ENCODE peak calls at places on chromosomes 11 and 22, in six cellular contexts. M, J, S, G, F and X are unnamed samples.
A peak's percentile ranks its signal among the peaks of the same experiment; 100 is the strongest.

GRCh38 chr11:67073908-67074307 is 17.3 kb downstream of the RHOD start:
- DNase-seq in M (no peak), J (no peak), S (no peak), G (no peak), F (no peak), X (no peak)

GRCh38 chr22:47552541-47553205 is 790.2 kb downstream of the TBC1D22A start:
- DNase-seq in S (no peak), M (no peak), G (no peak), J (no peak), F (no peak), X (no peak)

GRCh38 chr22:20324139-20324516 is 4.3 kb upstream of the DGCR6L start:
- DNase-seq in M (no peak), F (peak; percentile 21), J (no peak), G (peak; percentile 41), S (no peak), X (no peak)

GRCh38 chr11:59560290-59560701 is 49.0 kb downstream of the OR4D9 start:
- DNase-seq in F (peak; percentile 65), J (no peak), S (peak; percentile 66), G (peak; percentile 83), M (peak; percentile 84), X (peak; percentile 51)

GRCh38 chr22:27213766-27214581 is 556.6 kb downstream of the MIAT start:
- DNase-seq in G (no peak), S (no peak), J (no peak), F (no peak), M (peak; percentile 85), X (peak; percentile 65)

GRCh38 chr11:120179071-120179672 is 31.7 kb upstream of the OAF start:
- DNase-seq in F (no peak), S (no peak), M (no peak), J (peak; percentile 53), G (no peak), X (peak; percentile 4)

GRCh38 chr22:25777870-25778269 is 35.9 kb downstream of the MYO18B start:
- DNase-seq in F (no peak), S (no peak), G (no peak), M (peak; percentile 71), J (no peak), X (no peak)

GRCh38 chr11:103987631-103988594 is 48.5 kb upstream of the DDI1 start:
- DNase-seq in F (no peak), S (no peak), G (no peak), J (no peak), M (no peak), X (no peak)

GRCh38 chr22:40203568-40203967 is 25.8 kb downstream of the TNRC6B start:
- DNase-seq in M (no peak), J (no peak), S (no peak), G (peak; percentile 62), F (no peak), X (no peak)

GRCh38 chr11:7965386-7965785 is at the start of gene NLRP10:
- DNase-seq in J (no peak), G (no peak), M (peak; percentile 39), S (no peak), F (no peak), X (no peak)

GRCh38 chr11:74169736-74170458 is 905 bp downstream of the C2CD3 start:
- DNase-seq in F (no peak), G (no peak), S (no peak), M (no peak), J (no peak), X (no peak)

GRCh38 chr11:88363566-88364169 is 26.1 kb upstream of the CTSC start:
- DNase-seq in F (no peak), G (no peak), M (peak; percentile 17), J (no peak), S (no peak), X (no peak)

GRCh38 chr11:131301306-131301705 is 69.1 kb upstream of the NTM start:
- DNase-seq in J (no peak), M (no peak), G (no peak), S (no peak), F (no peak), X (no peak)

GRCh38 chr11:10162222-10162621 is 131.8 kb downstream of the SBF2 start:
- DNase-seq in J (no peak), M (no peak), G (no peak), S (no peak), F (no peak), X (no peak)

GRCh38 chr11:34050967-34051348 is 573 bp upstream of the CAPRIN1 start:
- DNase-seq in M (no peak), J (no peak), G (no peak), S (no peak), F (no peak), X (no peak)

GRCh38 chr22:32578752-32579151 is 104.1 kb downstream of the FBXO7 start:
- DNase-seq in M (no peak), J (no peak), F (no peak), S (no peak), G (no peak), X (no peak)

GRCh38 chr22:38416621-38417251 is 38.3 kb downstream of the KCNJ4 start:
- DNase-seq in S (peak; percentile 23), G (no peak), M (no peak), F (peak; percentile 19), J (peak; percentile 42), X (no peak)

GRCh38 chr11:8096575-8096974 is 15.6 kb downstream of the TUB start:
- DNase-seq in G (no peak), J (peak; percentile 23), S (no peak), F (no peak), M (no peak), X (no peak)

GRCh38 chr11:31236052-31236652 is 133.4 kb downstream of the DCDC1 start:
- DNase-seq in J (no peak), M (no peak), S (no peak), G (no peak), F (no peak), X (no peak)

GRCh38 chr11:134644489-134645456 is 232.7 kb upstream of the B3GAT1 start:
- DNase-seq in J (peak; percentile 69), M (no peak), S (no peak), F (peak; percentile 23), G (no peak), X (no peak)

GRCh38 chr11:68193018-68193417 is 20.1 kb downstream of the KMT5B start:
- DNase-seq in S (no peak), M (no peak), G (no peak), J (no peak), F (no peak), X (no peak)

GRCh38 chr11:132604446-132604845 is 927.9 kb downstream of the OPCML start:
- DNase-seq in F (no peak), G (no peak), J (no peak), M (peak; percentile 49), S (no peak), X (no peak)

GRCh38 chr22:22925146-22925794 is 37.7 kb downstream of the IGLL5 start:
- DNase-seq in S (no peak), F (no peak), M (no peak), G (no peak), J (no peak), X (no peak)

GRCh38 chr22:40324468-40325305 is 21.6 kb upstream of the ADSL start:
- DNase-seq in M (no peak), F (peak; percentile 36), J (peak; percentile 80), S (no peak), G (peak; percentile 83), X (no peak)

GRCh38 chr11:11028017-11028692 is 170.3 kb upstream of the ZBED5 start:
- DNase-seq in F (peak; percentile 74), J (peak; percentile 87), G (peak; percentile 66), M (peak; percentile 43), S (peak; percentile 70), X (peak; percentile 71)

GRCh38 chr11:114080219-114080618 is 20.7 kb downstream of the ZBTB16 start:
- DNase-seq in F (no peak), G (no peak), S (no peak), M (no peak), J (no peak), X (no peak)

GRCh38 chr11:1226981-1227550 is 4.2 kb downstream of the MUC5B start:
- DNase-seq in F (no peak), J (peak; percentile 62), S (no peak), M (no peak), G (no peak), X (no peak)
- H3K27me3 ChIP-seq in F (peaks cover 8% of the 10 kb centered on the region), J (peaks cover 21% of the 10 kb centered on the region), S (peaks cover 38% of the 10 kb centered on the region), M (no peaks in the 10 kb centered on the region), G (no peaks in the 10 kb centered on the region), X (no peaks in the 10 kb centered on the region)

DNA sequence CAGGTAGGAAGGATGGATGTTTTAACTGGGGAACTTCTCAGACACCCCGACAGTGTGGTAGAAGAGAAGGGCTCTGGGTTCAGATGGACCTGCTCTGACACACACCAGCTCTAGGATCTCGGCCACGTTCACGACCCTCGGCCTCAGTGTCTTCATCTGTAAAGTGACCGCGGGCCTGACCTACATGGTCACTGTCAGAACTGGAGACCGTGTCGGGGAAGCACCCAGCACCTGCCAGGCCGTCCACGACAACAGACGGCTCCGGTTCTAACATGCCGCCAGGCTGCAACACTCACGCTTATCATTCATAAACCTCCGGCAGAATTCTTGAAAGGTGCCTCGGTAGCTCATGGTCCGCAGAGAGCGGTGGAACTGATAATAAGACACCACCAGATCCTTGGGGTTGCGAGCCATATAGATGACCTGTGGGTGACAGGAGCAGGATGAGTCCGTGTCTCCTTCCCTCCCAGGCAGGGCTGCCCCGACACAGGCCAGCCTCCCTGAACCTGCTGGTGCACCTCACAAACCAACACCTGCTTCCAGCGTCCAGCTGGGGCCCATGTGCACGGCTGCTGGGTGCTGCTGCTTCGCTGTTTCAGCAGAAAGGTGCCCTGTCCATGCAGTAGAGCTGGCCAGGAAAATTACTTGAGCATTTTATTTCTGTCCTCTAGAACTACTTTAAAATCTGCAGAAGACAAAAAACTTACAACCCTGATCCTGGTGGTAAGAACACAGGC is 23.6 kb downstream of the SULT4A1 start:
- DNase-seq in M (no peak), F (no peak), J (no peak), S (no peak), G (no peak), X (no peak)
- H3K27me3 ChIP-seq in M (no peaks in the 10 kb centered on the region), F (no peaks in the 10 kb centered on the region), J (no peaks in the 10 kb centered on the region), S (no peaks in the 10 kb centered on the region), G (no peaks in the 10 kb centered on the region), X (no peaks in the 10 kb centered on the region)

GRCh38 chr11:128727320-128727719 is 33.4 kb downstream of the FLI1 start:
- DNase-seq in G (no peak), S (no peak), F (no peak), M (no peak), J (no peak), X (no peak)
- H3K27me3 ChIP-seq in G (no peaks in the 10 kb centered on the region), S (peaks cover 20% of the 10 kb centered on the region), F (no peaks in the 10 kb centered on the region), M (no peaks in the 10 kb centered on the region), J (no peaks in the 10 kb centered on the region), X (no peaks in the 10 kb centered on the region)

DNA sequence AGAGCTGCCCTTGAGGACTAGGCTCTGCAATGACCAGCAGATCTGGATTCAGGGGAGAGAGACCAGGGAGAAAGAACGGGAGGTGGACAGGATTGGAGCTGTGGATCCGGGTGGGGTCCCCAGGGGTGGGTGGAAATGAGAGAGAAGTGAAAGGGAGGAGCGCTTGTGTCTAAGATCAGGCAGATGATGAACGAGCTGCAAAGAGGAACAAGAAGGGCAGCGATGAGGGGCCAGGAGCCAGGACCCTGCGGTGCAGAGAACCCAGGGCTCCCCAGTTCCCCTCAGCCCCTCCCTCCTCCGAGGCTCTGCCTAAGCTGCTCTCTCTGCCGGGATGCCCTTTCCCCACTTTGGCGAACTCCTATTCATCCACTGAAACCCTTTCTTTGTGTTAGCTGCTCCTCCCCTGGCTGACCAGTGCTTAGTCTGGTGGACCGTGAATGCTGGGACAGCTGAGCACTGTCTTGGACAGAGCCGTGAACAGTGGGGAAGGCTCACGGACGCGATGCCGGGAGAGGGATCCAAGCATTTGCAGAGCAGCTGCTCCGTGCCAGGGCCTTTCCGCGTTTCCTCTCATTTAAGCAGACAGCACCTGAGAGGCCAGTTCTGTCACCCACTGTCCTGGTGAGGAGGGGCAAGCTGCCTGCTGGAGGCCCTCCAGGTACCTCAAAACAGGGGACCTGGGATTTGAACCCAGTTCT is 35.9 kb downstream of the SHISAL1 start:
- DNase-seq in S (no peak), M (no peak), F (no peak), G (no peak), J (peak; percentile 38), X (no peak)
- H3K27me3 ChIP-seq in S (no peaks in the 10 kb centered on the region), M (peaks cover 3% of the 10 kb centered on the region), F (peaks cover 4% of the 10 kb centered on the region), G (no peaks in the 10 kb centered on the region), J (peaks cover 3% of the 10 kb centered on the region), X (no peaks in the 10 kb centered on the region)